ENCODE peak calls at places on chromosomes 16 and 17, in six cellular contexts. One of them, this sample, is unnamed.

GRCh38 chr17:77914440-77915254 is 43.9 kb upstream of the TNRC6C start:
- DNase-seq in fibroblast of the aortic adventitia: no peak
- DNase-seq in cardiac muscle cell: peak; percentile 74
- DNase-seq in AG09319: no peak
- DNase-seq in lung: no peak
- DNase-seq in GM10248: no peak
- DNase-seq in this sample: no peak

GRCh38 chr17:50037321-50038107 is 18.4 kb upstream of the ITGA3 start:
- DNase-seq in lung: peak; percentile 82
- DNase-seq in fibroblast of the aortic adventitia: peak; percentile 83
- DNase-seq in cardiac muscle cell: peak; percentile 91
- DNase-seq in GM10248: no peak
- DNase-seq in AG09319: no peak
- DNase-seq in this sample: no peak

GRCh38 chr17:51721711-51722110 is 436.8 kb downstream of the CA10 start:
- DNase-seq in AG09319: no peak
- DNase-seq in lung: no peak
- DNase-seq in fibroblast of the aortic adventitia: no peak
- DNase-seq in cardiac muscle cell: no peak
- DNase-seq in GM10248: no peak
- DNase-seq in this sample: no peak

GRCh38 chr17:35969558-35970442 is 11.5 kb downstream of the CCL16 start:
- DNase-seq in AG09319: peak; percentile 47
- DNase-seq in lung: peak; percentile 86
- DNase-seq in cardiac muscle cell: peak; percentile 88
- DNase-seq in GM10248: peak; percentile 70
- DNase-seq in fibroblast of the aortic adventitia: peak; percentile 77
- DNase-seq in this sample: peak; percentile 49

GRCh38 chr16:6857575-6857974 is 475.1 kb upstream of the RBFOX1 start:
- DNase-seq in fibroblast of the aortic adventitia: no peak
- DNase-seq in AG09319: no peak
- DNase-seq in GM10248: no peak
- DNase-seq in cardiac muscle cell: no peak
- DNase-seq in lung: no peak
- DNase-seq in this sample: no peak

GRCh38 chr17:38554430-38555350 is 51.1 kb downstream of the SRCIN1 start:
- DNase-seq in cardiac muscle cell: peak; percentile 69
- DNase-seq in AG09319: no peak
- DNase-seq in lung: no peak
- DNase-seq in fibroblast of the aortic adventitia: peak; percentile 43
- DNase-seq in GM10248: no peak
- DNase-seq in this sample: no peak

GRCh38 chr17:50817838-50818237 is 17.5 kb upstream of the WFIKKN2 start:
- DNase-seq in GM10248: no peak
- DNase-seq in fibroblast of the aortic adventitia: no peak
- DNase-seq in cardiac muscle cell: no peak
- DNase-seq in AG09319: no peak
- DNase-seq in lung: no peak
- DNase-seq in this sample: no peak

GRCh38 chr16:79981814-79982213 is 381.3 kb upstream of the MAF start:
- DNase-seq in fibroblast of the aortic adventitia: no peak
- DNase-seq in GM10248: no peak
- DNase-seq in cardiac muscle cell: no peak
- DNase-seq in AG09319: no peak
- DNase-seq in lung: no peak
- DNase-seq in this sample: no peak

GRCh38 chr16:85752511-85753420 is 1.9 kb upstream of the C16orf74 start:
- DNase-seq in GM10248: no peak
- DNase-seq in cardiac muscle cell: peak; percentile 72
- DNase-seq in AG09319: no peak
- DNase-seq in fibroblast of the aortic adventitia: no peak
- DNase-seq in lung: no peak
- DNase-seq in this sample: no peak

GRCh38 chr17:29469251-29469650 is 79.1 kb downstream of the TAOK1 start:
- DNase-seq in GM10248: no peak
- DNase-seq in fibroblast of the aortic adventitia: no peak
- DNase-seq in AG09319: no peak
- DNase-seq in cardiac muscle cell: peak; percentile 81
- DNase-seq in lung: no peak
- DNase-seq in this sample: no peak

GRCh38 chr16:53126390-53126789 is 71.6 kb downstream of the CHD9 start:
- DNase-seq in cardiac muscle cell: no peak
- DNase-seq in fibroblast of the aortic adventitia: no peak
- DNase-seq in GM10248: no peak
- DNase-seq in AG09319: no peak
- DNase-seq in lung: no peak
- DNase-seq in this sample: no peak

GRCh38 chr17:44867841-44868240 is 20.2 kb downstream of the HIGD1B start:
- DNase-seq in GM10248: no peak
- DNase-seq in lung: no peak
- DNase-seq in AG09319: no peak
- DNase-seq in cardiac muscle cell: no peak
- DNase-seq in fibroblast of the aortic adventitia: no peak
- DNase-seq in this sample: no peak

GRCh38 chr17:16297367-16298139 is 55.7 kb downstream of the CENPV start:
- DNase-seq in lung: no peak
- DNase-seq in fibroblast of the aortic adventitia: no peak
- DNase-seq in AG09319: no peak
- DNase-seq in GM10248: no peak
- DNase-seq in cardiac muscle cell: no peak
- DNase-seq in this sample: no peak

GRCh38 chr16:28192811-28193529 is 18.8 kb downstream of the XPO6 start:
- DNase-seq in cardiac muscle cell: no peak
- DNase-seq in GM10248: peak; percentile 74
- DNase-seq in AG09319: no peak
- DNase-seq in fibroblast of the aortic adventitia: no peak
- DNase-seq in lung: no peak
- DNase-seq in this sample: peak; percentile 62

GRCh38 chr17:12637015-12637414 is 28.7 kb upstream of the MYOCD start:
- DNase-seq in AG09319: peak; percentile 57
- DNase-seq in fibroblast of the aortic adventitia: peak; percentile 88
- DNase-seq in cardiac muscle cell: peak; percentile 87
- DNase-seq in GM10248: no peak
- DNase-seq in lung: no peak
- DNase-seq in this sample: no peak

GRCh38 chr17:67854378-67854777 is 29.1 kb downstream of the BPTF start:
- DNase-seq in GM10248: no peak
- DNase-seq in fibroblast of the aortic adventitia: no peak
- DNase-seq in lung: no peak
- DNase-seq in AG09319: no peak
- DNase-seq in cardiac muscle cell: no peak
- DNase-seq in this sample: no peak

DNA sequence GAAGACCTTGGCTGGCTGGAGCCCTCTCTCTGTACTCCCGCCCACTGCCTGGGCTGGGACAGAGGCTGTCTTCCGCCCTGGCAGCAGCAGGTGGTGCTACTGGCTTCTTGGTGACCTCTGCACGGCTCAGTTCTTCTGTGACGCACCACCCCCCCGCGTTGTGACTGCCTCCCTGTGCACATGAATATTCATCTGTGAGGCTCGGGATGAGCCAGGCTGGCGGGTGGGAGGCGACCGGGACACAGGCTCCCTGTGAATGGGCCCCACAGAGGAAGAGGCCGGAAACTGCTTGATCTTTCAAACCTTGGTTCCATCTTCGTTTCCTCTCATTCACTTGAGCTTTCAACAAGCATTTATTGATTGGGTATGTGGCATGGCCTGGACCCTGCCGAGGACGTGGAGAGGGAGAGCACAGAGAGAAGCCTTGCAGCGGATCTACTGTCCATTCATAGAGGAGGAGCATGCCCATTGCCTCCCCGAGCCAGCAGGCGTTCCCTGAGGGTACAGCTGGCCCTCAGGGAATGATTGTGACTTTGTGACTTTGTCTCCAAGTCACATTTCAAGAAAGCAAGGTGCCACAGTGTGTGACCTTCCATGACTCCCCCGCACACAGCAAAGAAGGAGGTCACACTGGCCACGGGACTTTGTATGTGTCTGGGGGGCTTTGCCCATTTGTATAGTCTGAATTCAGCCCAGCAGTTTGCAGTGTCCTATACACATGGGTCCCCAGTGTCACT is 45.0 kb downstream of the B9D1 start:
- DNase-seq in GM10248: peak; percentile 80
- DNase-seq in fibroblast of the aortic adventitia: peak; percentile 40
- DNase-seq in lung: no peak
- DNase-seq in AG09319: peak; percentile 11
- DNase-seq in cardiac muscle cell: peak; percentile 72
- DNase-seq in this sample: no peak
- TF ChIP-seq CTCF in GM10248: peak; percentile 52
- TF ChIP-seq CTCF in fibroblast of the aortic adventitia: no peak
- TF ChIP-seq CTCF in lung: peak; percentile 16
- TF ChIP-seq CTCF in AG09319: peak; percentile 8
- TF ChIP-seq CTCF in cardiac muscle cell: peak; percentile 30
- TF ChIP-seq CTCF in this sample: no peak

GRCh38 chr16:1145383-1146100 is 7.4 kb upstream of the CACNA1H start:
- DNase-seq in fibroblast of the aortic adventitia: no peak
- DNase-seq in GM10248: no peak
- DNase-seq in lung: no peak
- DNase-seq in cardiac muscle cell: no peak
- DNase-seq in AG09319: no peak
- DNase-seq in this sample: no peak
- TF ChIP-seq CTCF in fibroblast of the aortic adventitia: no peak
- TF ChIP-seq CTCF in GM10248: no peak
- TF ChIP-seq CTCF in lung: no peak
- TF ChIP-seq CTCF in cardiac muscle cell: no peak
- TF ChIP-seq CTCF in AG09319: no peak
- TF ChIP-seq CTCF in this sample: no peak

DNA sequence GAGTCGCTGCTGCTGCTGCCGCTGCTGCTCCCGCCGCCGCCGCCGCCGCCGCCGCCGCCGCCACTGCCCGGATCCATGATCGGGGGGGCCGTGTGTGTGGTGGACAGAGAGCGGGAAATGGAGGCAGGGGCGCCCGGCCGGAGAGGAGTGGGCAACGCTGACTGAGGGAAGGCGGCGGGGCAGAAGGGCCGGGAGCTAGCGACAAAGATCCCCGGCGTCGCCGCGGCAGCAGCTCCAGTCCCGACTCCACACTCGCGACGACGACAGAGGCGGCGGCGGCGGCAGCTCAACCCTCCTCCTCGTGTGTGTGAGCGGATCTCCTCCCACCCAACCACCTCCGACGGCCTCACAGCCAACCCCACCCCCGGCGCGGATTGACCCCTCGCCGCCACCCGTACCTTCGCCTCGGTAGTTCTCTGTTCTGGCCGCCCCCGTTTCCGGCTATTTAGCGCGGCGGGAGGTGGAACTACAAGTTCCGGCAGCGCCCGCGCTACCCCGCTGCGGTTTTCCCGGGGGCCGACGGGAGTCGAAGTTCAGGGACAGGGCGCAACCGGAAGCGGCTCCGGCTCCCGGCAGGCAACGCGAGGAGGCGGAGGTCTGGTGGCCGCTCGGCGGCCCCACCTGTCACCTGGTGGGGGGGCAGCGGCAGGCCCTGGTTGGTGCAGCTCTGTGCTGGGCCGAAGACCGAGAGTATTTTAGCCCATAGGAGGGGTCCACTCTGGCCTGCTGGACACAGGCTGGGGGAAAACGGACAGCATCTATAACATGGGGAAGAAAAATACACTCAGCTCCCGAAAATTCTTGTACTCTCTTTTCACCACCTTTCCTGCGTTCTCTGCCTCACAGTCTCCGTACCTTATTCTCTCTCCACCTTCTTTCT is at the start of gene GSPT1:
- DNase-seq in AG09319: peak; percentile 94
- DNase-seq in GM10248: peak; percentile 97
- DNase-seq in fibroblast of the aortic adventitia: peak; percentile 97
- DNase-seq in lung: peak; percentile 99
- DNase-seq in cardiac muscle cell: peak; percentile 99
- DNase-seq in this sample: peak; percentile 99
- TF ChIP-seq CTCF in AG09319: no peak
- TF ChIP-seq CTCF in GM10248: peak; percentile 8
- TF ChIP-seq CTCF in fibroblast of the aortic adventitia: no peak
- TF ChIP-seq CTCF in lung: no peak
- TF ChIP-seq CTCF in cardiac muscle cell: no peak
- TF ChIP-seq CTCF in this sample: no peak

DNA sequence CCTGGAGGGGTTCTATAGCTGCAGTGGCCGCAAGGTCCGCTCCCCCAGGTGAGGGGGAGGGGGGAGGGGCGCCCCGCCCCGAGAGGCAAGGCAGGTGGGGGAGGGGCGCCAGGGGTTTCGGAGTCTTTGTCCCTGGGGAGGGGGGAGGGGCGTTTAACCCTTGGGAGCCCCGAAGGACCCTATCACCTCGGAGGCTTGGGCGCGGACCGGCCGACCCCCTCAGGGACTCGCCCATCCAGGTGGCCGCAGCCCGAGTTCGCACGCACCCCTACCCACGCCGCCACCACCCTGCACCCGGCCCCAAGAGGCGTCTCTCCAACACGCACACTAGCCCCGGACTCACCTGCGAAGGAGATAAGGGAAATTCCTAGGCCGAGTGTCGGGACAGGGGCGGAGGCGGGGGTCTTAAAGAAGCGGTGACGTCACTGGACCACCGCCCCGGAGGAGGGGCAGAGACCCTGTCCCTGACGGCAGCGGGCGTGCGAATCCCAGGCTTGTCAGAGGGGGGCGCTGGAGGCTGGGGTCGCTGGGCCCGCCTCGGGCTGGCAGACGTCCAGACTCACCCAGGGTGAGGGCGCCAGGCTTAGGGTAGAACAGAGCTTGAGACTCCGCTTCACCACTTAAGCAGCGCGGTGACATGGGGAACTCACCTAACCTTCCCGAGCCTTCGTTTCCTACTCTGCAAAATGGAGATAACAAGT is at the start of gene CLDN6:
- DNase-seq in fibroblast of the aortic adventitia: no peak
- DNase-seq in lung: no peak
- DNase-seq in cardiac muscle cell: no peak
- DNase-seq in AG09319: no peak
- DNase-seq in GM10248: no peak
- DNase-seq in this sample: peak; percentile 35
- TF ChIP-seq CTCF in fibroblast of the aortic adventitia: no peak
- TF ChIP-seq CTCF in lung: no peak
- TF ChIP-seq CTCF in cardiac muscle cell: peak; percentile 29
- TF ChIP-seq CTCF in AG09319: peak; percentile 10
- TF ChIP-seq CTCF in GM10248: peak; percentile 21
- TF ChIP-seq CTCF in this sample: no peak

GRCh38 chr16:13969711-13970110 is 49.8 kb downstream of the ERCC4 start:
- DNase-seq in AG09319: no peak
- DNase-seq in fibroblast of the aortic adventitia: no peak
- DNase-seq in GM10248: no peak
- DNase-seq in cardiac muscle cell: no peak
- DNase-seq in lung: no peak
- DNase-seq in this sample: no peak

GRCh38 chr16:13970708-13971422 is 50.9 kb downstream of the ERCC4 start:
- DNase-seq in AG09319: no peak
- DNase-seq in lung: no peak
- DNase-seq in fibroblast of the aortic adventitia: no peak
- DNase-seq in GM10248: no peak
- DNase-seq in cardiac muscle cell: no peak
- DNase-seq in this sample: no peak

GRCh38 chr16:13973321-13974023 is 53.5 kb downstream of the ERCC4 start:
- DNase-seq in AG09319: no peak
- DNase-seq in cardiac muscle cell: no peak
- DNase-seq in lung: no peak
- DNase-seq in fibroblast of the aortic adventitia: no peak
- DNase-seq in GM10248: no peak
- DNase-seq in this sample: no peak

GRCh38 chr16:13968835-13969234 is 48.9 kb downstream of the ERCC4 start:
- DNase-seq in AG09319: no peak
- DNase-seq in lung: no peak
- DNase-seq in GM10248: no peak
- DNase-seq in fibroblast of the aortic adventitia: no peak
- DNase-seq in cardiac muscle cell: no peak
- DNase-seq in this sample: no peak
- TF ChIP-seq CTCF in AG09319: no peak
- TF ChIP-seq CTCF in lung: no peak
- TF ChIP-seq CTCF in GM10248: no peak
- TF ChIP-seq CTCF in fibroblast of the aortic adventitia: no peak
- TF ChIP-seq CTCF in cardiac muscle cell: no peak
- TF ChIP-seq CTCF in this sample: no peak